ENCODE peak calls at places on chromosomes 2 and 18, in five cellular contexts. Z is CD8-positive, alpha-beta memory T cell; V is HEK293T; L is fibroblast of lung; X is ACHN. T is an unnamed sample.

GRCh38 chr2:169069341-169069740 is at the start of gene DHRS9:
- DNase-seq in Z (no peak), V (no peak), L (peak), X (peak), T (peak)

GRCh38 chr2:33529771-33530481 is 53.5 kb downstream of the RASGRP3 start:
- DNase-seq in Z (no peak), V (no peak), L (peak), X (peak), T (peak)

GRCh38 chr18:75132068-75132467 is 76.9 kb downstream of the PTGR3 start:
- DNase-seq in Z (no peak), V (no peak), L (no peak), X (no peak), T (no peak)

GRCh38 chr2:178286636-178287035 is 92.3 kb downstream of the OSBPL6 start:
- DNase-seq in Z (no peak), V (no peak), L (no peak), X (no peak), T (no peak)

GRCh38 chr18:79515944-79516351 is 120.2 kb downstream of the NFATC1 start:
- DNase-seq in Z (peak), V (no peak), L (no peak), X (no peak), T (no peak)

GRCh38 chr2:201452058-201452736 is 657 bp downstream of the STRADB start:
- DNase-seq in Z (no peak), V (peak), L (peak), X (peak), T (peak)

GRCh38 chr18:3451989-3452749 is 2.2 kb downstream of the TGIF1 start:
- DNase-seq in Z (peak), V (peak), L (peak), X (peak), T (peak)

GRCh38 chr2:144449028-144449406 is 70.9 kb downstream of the ZEB2 start:
- DNase-seq in Z (no peak), V (peak), L (no peak), X (peak), T (no peak)

GRCh38 chr2:239762742-239763269 is 262.3 kb downstream of the NDUFA10 start:
- DNase-seq in Z (peak), V (no peak), L (no peak), X (no peak), T (no peak)

GRCh38 chr2:218229239-218229638 is 12.2 kb downstream of the ARPC2 start:
- DNase-seq in Z (peak), V (no peak), L (peak), X (peak), T (peak)

GRCh38 chr2:100820346-100821254 is 661 bp downstream of the NPAS2 start:
- DNase-seq in Z (no peak), V (no peak), L (no peak), X (no peak), T (no peak)

GRCh38 chr2:233049194-233049761 is 10.9 kb upstream of the INPP5D start:
- DNase-seq in Z (no peak), V (no peak), L (no peak), X (no peak), T (no peak)

GRCh38 chr2:2613279-2614199 is 282.5 kb upstream of the MYT1L start:
- DNase-seq in Z (peak), V (peak), L (peak), X (peak), T (no peak)

T was measured in RKO.